ENCODE peak calls at places on chromosome 15, in eight cellular contexts. K is adrenal gland, B is H54, R is NCI-H524, Z is GM13976, U is RWPE1, F is posterior cingulate gyrus, Y is frontal cortex. I is an unnamed sample.
A peak's percentile ranks its signal among the peaks of the same experiment; 100 is the strongest.

GRCh38 chr15:56249080-56249479 is 5.4 kb upstream of the RFX7 start:
- DNase-seq in R (peak; percentile 87), U (peak; percentile 21), Z (no peak), Y (no peak), B (no peak), F (no peak), K (no peak), I (peak; percentile 15)

GRCh38 chr15:43067717-43068461 is 37.9 kb downstream of the UBR1 start:
- DNase-seq in K (no peak), Y (no peak), R (no peak), Z (peak; percentile 26), B (peak; percentile 12), F (no peak), U (no peak), I (no peak)

GRCh38 chr15:48722764-48723661 is 77.5 kb upstream of the FBN1 start:
- DNase-seq in B (peak; percentile 25), K (no peak), R (no peak), U (peak; percentile 85), Z (no peak), Y (no peak), F (no peak), I (no peak)

GRCh38 chr15:31266712-31267111 is 59.9 kb upstream of the KLF13 start:
- DNase-seq in F (no peak), R (peak; percentile 45), B (no peak), K (peak; percentile 52), U (no peak), Z (no peak), Y (no peak), I (no peak)

GRCh38 chr15:60573936-60574335 is 95.0 kb upstream of the ICE2 start:
- DNase-seq in F (no peak), Z (no peak), Y (no peak), B (no peak), U (no peak), K (no peak), R (no peak), I (no peak)

GRCh38 chr15:99058421-99058870 is 46.4 kb upstream of the SYNM start:
- DNase-seq in F (no peak), K (no peak), Y (no peak), B (no peak), R (no peak), U (no peak), Z (peak; percentile 45), I (peak; percentile 20)

GRCh38 chr15:50234764-50235163 is 30.8 kb downstream of the HDC start:
- DNase-seq in B (no peak), K (no peak), Y (no peak), Z (no peak), R (peak; percentile 11), F (no peak), U (no peak), I (no peak)

GRCh38 chr15:43244092-43244491 is 22.6 kb downstream of the TGM5 start:
- DNase-seq in F (no peak), Z (no peak), K (peak; percentile 0), U (no peak), R (no peak), B (no peak), Y (no peak), I (no peak)

GRCh38 chr15:58760385-58761009 is 10.6 kb upstream of the MINDY2 start:
- DNase-seq in R (peak; percentile 8), U (no peak), Y (no peak), K (no peak), Z (no peak), B (no peak), F (no peak), I (no peak)

GRCh38 chr15:79505956-79506355 is 73.8 kb downstream of the MINAR1 start:
- DNase-seq in R (peak; percentile 56), K (no peak), B (no peak), Y (no peak), U (no peak), F (no peak), Z (no peak), I (no peak)

GRCh38 chr15:62119224-62119925 is 45.7 kb downstream of the C2CD4B start:
- DNase-seq in U (peak; percentile 90), B (peak; percentile 42), K (no peak), Z (no peak), Y (no peak), R (peak; percentile 6), F (no peak), I (peak; percentile 29)

GRCh38 chr15:74960995-74961588 is 4.5 kb upstream of the RPP25 start:
- DNase-seq in B (no peak), Y (no peak), U (no peak), Z (no peak), R (no peak), F (no peak), K (no peak), I (no peak)

GRCh38 chr15:99447497-99448371 is 118.0 kb upstream of the MEF2A start:
- DNase-seq in F (no peak), U (no peak), Z (peak; percentile 52), R (peak; percentile 59), K (peak; percentile 9), Y (no peak), B (no peak), I (no peak)

GRCh38 chr15:59741274-59741906 is 52.3 kb upstream of the BNIP2 start:
- DNase-seq in U (peak; percentile 62), K (no peak), F (no peak), B (no peak), Z (no peak), R (peak; percentile 95), Y (no peak), I (no peak)

GRCh38 chr15:87871738-87872315 is 384.7 kb downstream of the NTRK3 start:
- DNase-seq in B (no peak), R (no peak), Z (no peak), U (no peak), K (no peak), Y (no peak), F (no peak), I (no peak)

GRCh38 chr15:71807691-71808091 is 2.7 kb upstream of the NR2E3 start:
- DNase-seq in B (no peak), Y (no peak), Z (no peak), F (no peak), K (no peak), U (no peak), R (peak; percentile 43), I (no peak)

GRCh38 chr15:82108489-82109078 is 62.8 kb upstream of the MEX3B start:
- DNase-seq in F (peak; percentile 71), K (peak; percentile 82), B (peak; percentile 48), R (peak; percentile 22), Z (peak; percentile 87), Y (no peak), U (peak; percentile 76), I (peak; percentile 71)

GRCh38 chr15:67736810-67737209 is 88.5 kb upstream of the SKOR1 start:
- DNase-seq in K (no peak), R (no peak), Y (no peak), U (no peak), Z (no peak), B (no peak), F (no peak), I (no peak)

GRCh38 chr15:47975422-47975821 is 145.4 kb upstream of the SLC24A5 start:
- DNase-seq in Y (no peak), U (no peak), F (no peak), K (no peak), B (no peak), R (peak; percentile 42), Z (no peak), I (no peak)

GRCh38 chr15:60523056-60523455 is 44.1 kb upstream of the ICE2 start:
- DNase-seq in U (peak; percentile 66), R (no peak), K (no peak), Y (no peak), F (no peak), Z (no peak), B (no peak), I (no peak)

GRCh38 chr15:32818758-32819405 is 101.1 kb downstream of the GREM1 start:
- DNase-seq in F (no peak), R (peak; percentile 98), Z (no peak), B (no peak), K (no peak), U (no peak), Y (no peak), I (no peak)

GRCh38 chr15:63593705-63594671 is 3.2 kb upstream of the FBXL22 start:
- DNase-seq in Y (no peak), U (no peak), K (no peak), B (no peak), Z (no peak), F (no peak), R (no peak), I (no peak)